ENCODE peak calls at places on chromosomes 2 and 18, in seven cellular contexts. C is activated T-helper 1 cell treated with Interleukin-2 at 50 U/mL for 16 hours, X is psoas muscle, L is endothelial cell of umbilical vein, H is activated T-cell treated with anti-CD3 and anti-CD28 coated beads for 1 hour, I is posterior vena cava, S is MG63. E is an unnamed sample.

GRCh38 chr2:101781326-101781725 is 83.8 kb downstream of the MAP4K4 start:
- DNase-seq in I (no peak), X (no peak), L (no peak), H (no peak), S (no peak), C (no peak), E (no peak)

GRCh38 chr2:97732436-97733340 is 19.3 kb downstream of the ZAP70 start:
- DNase-seq in L (no peak), S (no peak), X (no peak), H (no peak), I (peak), C (no peak), E (no peak)

GRCh38 chr2:216535454-216535995 is 36.9 kb downstream of the RPL37A start:
- DNase-seq in H (no peak), L (peak), S (peak), C (no peak), I (peak), X (peak), E (peak)

GRCh38 chr2:237922641-237923361 is 44.0 kb upstream of the UBE2F start:
- DNase-seq in L (no peak), C (no peak), S (peak), I (peak), H (no peak), X (no peak), E (no peak)

GRCh38 chr2:207869784-207870778 is 100.4 kb upstream of the FZD5 start:
- DNase-seq in X (no peak), C (no peak), L (peak), H (no peak), S (peak), I (no peak), E (no peak)

GRCh38 chr2:27849558-27849957 is 40.6 kb downstream of the RBKS start:
- DNase-seq in S (no peak), H (no peak), I (no peak), L (no peak), X (no peak), C (no peak), E (no peak)

GRCh38 chr18:3163968-3164367 is 55.8 kb downstream of the MYOM1 start:
- DNase-seq in C (no peak), X (no peak), S (no peak), L (no peak), H (no peak), I (no peak), E (no peak)

GRCh38 chr2:175233135-175233719 is 51.7 kb upstream of the ATP5MC3 start:
- DNase-seq in X (no peak), S (peak), I (no peak), L (no peak), C (no peak), H (no peak), E (no peak)

GRCh38 chr18:57845468-57846103 is 42.5 kb upstream of the ATP8B1 start:
- DNase-seq in L (peak), C (no peak), X (no peak), I (no peak), H (no peak), S (no peak), E (no peak)

GRCh38 chr2:71963295-71963694 is 184.4 kb downstream of the CYP26B1 start:
- DNase-seq in I (no peak), L (no peak), X (no peak), S (no peak), H (no peak), C (no peak), E (no peak)

GRCh38 chr18:78742346-78742745 is 237.3 kb upstream of the SALL3 start:
- DNase-seq in S (no peak), H (no peak), L (no peak), I (peak), C (no peak), X (no peak), E (no peak)

GRCh38 chr2:127415593-127416485 is 2.4 kb upstream of the PROC start:
- DNase-seq in X (peak), C (peak), S (no peak), H (peak), I (no peak), L (peak), E (peak)

GRCh38 chr18:62781893-62782292 is 66.6 kb downstream of the PHLPP1 start:
- DNase-seq in I (no peak), C (no peak), L (peak), S (peak), X (peak), H (no peak), E (no peak)

GRCh38 chr18:35662293-35663062 is 80.9 kb downstream of the GALNT1 start:
- DNase-seq in L (no peak), I (no peak), X (no peak), H (no peak), C (no peak), S (no peak), E (no peak)

GRCh38 chr18:22457552-22457951 is 39.8 kb upstream of the CTAGE1 start:
- DNase-seq in I (no peak), H (no peak), L (no peak), X (no peak), S (no peak), C (no peak), E (no peak)

GRCh38 chr2:84701880-84702279 is 179.0 kb downstream of the TRABD2A start:
- DNase-seq in C (no peak), S (peak), L (no peak), X (no peak), H (no peak), I (no peak), E (no peak)

GRCh38 chr2:47653909-47654789 is 128.8 kb upstream of the MSH6 start:
- DNase-seq in I (no peak), S (no peak), L (no peak), X (no peak), C (no peak), H (no peak), E (peak)

GRCh38 chr2:170973492-170974303 is 44.6 kb downstream of the GORASP2 start:
- DNase-seq in X (peak), L (peak), C (peak), I (peak), H (peak), S (peak), E (peak)

GRCh38 chr2:152407204-152407721 is 72.3 kb downstream of the FMNL2 start:
- DNase-seq in X (peak), L (no peak), C (no peak), H (no peak), S (peak), I (no peak), E (no peak)

GRCh38 chr18:13577091-13577697 is 149.2 kb downstream of the FAM210A start:
- DNase-seq in L (no peak), C (no peak), I (no peak), X (no peak), H (no peak), S (peak), E (no peak)